ENCODE peak calls at places on chromosomes 3 and 15, in ten cellular contexts. O is activated naive CD8-positive, alpha-beta T cell treated with anti-CD3 and anti-CD28 coated beads, Interleukin-2, amount 50 U/mL, for 24 hours; U is activated naive CD4-positive, alpha-beta T cell treated with anti-CD3 and anti-CD28 coated beads for 36 hours; D is cardiac muscle cell; M is activated CD4-positive, alpha-beta T cell treated with anti-CD3 and anti-CD28 coated beads, Interleukin-2, amount 10 ng/mL, durations not matched to agents 7 days and 5 days; C is upper lobe of right lung; T is NCI-H524; G is activated CD8-positive, alpha-beta memory T cell treated with anti-CD3 and anti-CD28 coated beads for 24 hours; W is GM20000; L is T-helper 2 cell. S is an unnamed sample.

GRCh38 chr3:157082305-157082981 is 77.5 kb downstream of the CCNL1 start:
- DNase-seq in O (no peak), U (no peak), D (no peak), M (no peak), C (no peak), T (no peak), G (no peak), W (no peak), L (no peak), S (no peak)

GRCh38 chr15:51322622-51323296 is 15.6 kb downstream of the CYP19A1 start:
- DNase-seq in O (no peak), U (no peak), D (no peak), M (no peak), C (peak; percentile 71), T (no peak), G (no peak), W (no peak), L (no peak), S (no peak)

GRCh38 chr15:51046799-51047449 is 47.8 kb downstream of the TNFAIP8L3 start:
- DNase-seq in O (no peak), U (no peak), D (no peak), M (no peak), C (no peak), T (no peak), G (no peak), W (no peak), L (no peak), S (no peak)

GRCh38 chr3:14082108-14082657 is 42.5 kb downstream of the CHCHD4 start:
- DNase-seq in O (no peak), U (peak; percentile 45), D (no peak), M (no peak), C (no peak), T (no peak), G (no peak), W (no peak), L (no peak), S (no peak)

GRCh38 chr3:124034016-124034808 is 42.3 kb upstream of the ROPN1 start:
- DNase-seq in O (peak; percentile 12), U (peak; percentile 24), D (peak; percentile 23), M (no peak), C (peak; percentile 66), T (no peak), G (peak; percentile 65), W (peak; percentile 42), L (no peak), S (no peak)

GRCh38 chr15:40108061-40108854 is 421 bp downstream of the BMF start:
- DNase-seq in O (no peak), U (peak; percentile 43), D (peak; percentile 51), M (no peak), C (peak; percentile 79), T (no peak), G (no peak), W (peak; percentile 56), L (no peak), S (no peak)

GRCh38 chr3:149507491-149508324 is 33.2 kb downstream of the TM4SF4 start:
- DNase-seq in O (peak; percentile 7), U (peak; percentile 24), D (no peak), M (no peak), C (no peak), T (no peak), G (no peak), W (no peak), L (no peak), S (no peak)

GRCh38 chr3:130508970-130509369 is 8.0 kb upstream of the COL6A6 start:
- DNase-seq in O (no peak), U (no peak), D (no peak), M (no peak), C (no peak), T (no peak), G (no peak), W (no peak), L (no peak), S (no peak)

GRCh38 chr3:171566803-171567422 is 106.7 kb upstream of the TNIK start:
- DNase-seq in O (no peak), U (no peak), D (peak; percentile 64), M (peak; percentile 34), C (no peak), T (peak; percentile 62), G (no peak), W (peak; percentile 62), L (no peak), S (peak; percentile 32)

GRCh38 chr3:179717219-179717618 is 64.4 kb downstream of the USP13 start:
- DNase-seq in O (no peak), U (no peak), D (no peak), M (no peak), C (no peak), T (no peak), G (no peak), W (no peak), L (no peak), S (no peak)

GRCh38 chr3:24513463-24513862 is 18.8 kb upstream of the THRB start:
- DNase-seq in O (no peak), U (no peak), D (no peak), M (no peak), C (no peak), T (no peak), G (no peak), W (no peak), L (no peak), S (no peak)

GRCh38 chr3:196634851-196635250 is 4.6 kb upstream of the NRROS start:
- DNase-seq in O (no peak), U (no peak), D (no peak), M (no peak), C (no peak), T (no peak), G (no peak), W (no peak), L (no peak), S (no peak)

GRCh38 chr3:73668366-73668765 is 43.6 kb upstream of the PDZRN3 start:
- DNase-seq in O (no peak), U (no peak), D (no peak), M (no peak), C (no peak), T (no peak), G (no peak), W (no peak), L (no peak), S (no peak)

GRCh38 chr15:100768501-100768931 is 111.1 kb upstream of the ALDH1A3 start:
- DNase-seq in O (no peak), U (no peak), D (no peak), M (no peak), C (peak; percentile 27), T (no peak), G (peak; percentile 48), W (peak; percentile 8), L (no peak), S (no peak)

GRCh38 chr15:64806509-64806908 is 18.9 kb downstream of the PIF1 start:
- DNase-seq in O (no peak), U (no peak), D (no peak), M (no peak), C (no peak), T (no peak), G (no peak), W (no peak), L (no peak), S (no peak)

GRCh38 chr3:127053979-127054378 is 71.1 kb downstream of the PLXNA1 start:
- DNase-seq in O (no peak), U (no peak), D (no peak), M (no peak), C (peak; percentile 51), T (no peak), G (no peak), W (no peak), L (no peak), S (no peak)

GRCh38 chr3:8436667-8437287 is 64.8 kb upstream of the LMCD1 start:
- DNase-seq in O (no peak), U (no peak), D (no peak), M (no peak), C (no peak), T (no peak), G (no peak), W (no peak), L (no peak), S (no peak)

GRCh38 chr15:87099916-87100315 is 1020.2 kb downstream of the AGBL1 start:
- DNase-seq in O (no peak), U (no peak), D (no peak), M (no peak), C (no peak), T (no peak), G (no peak), W (no peak), L (no peak), S (no peak)

GRCh38 chr15:55434989-55435825 is 26.9 kb downstream of the PIERCE2 start:
- DNase-seq in O (no peak), U (peak; percentile 14), D (peak; percentile 59), M (peak; percentile 26), C (no peak), T (peak; percentile 55), G (no peak), W (peak; percentile 54), L (no peak), S (peak; percentile 35)

GRCh38 chr3:16801698-16802097 is 83.1 kb upstream of the PLCL2 start:
- DNase-seq in O (no peak), U (peak; percentile 27), D (no peak), M (no peak), C (no peak), T (peak; percentile 88), G (no peak), W (peak; percentile 12), L (no peak), S (peak; percentile 90)

GRCh38 chr3:39760325-39760724 is 49.1 kb upstream of the MYRIP start:
- DNase-seq in O (no peak), U (no peak), D (no peak), M (no peak), C (no peak), T (no peak), G (no peak), W (no peak), L (no peak), S (no peak)